ENCODE peak calls at places on chromosome 10, in seven cellular contexts. Q, V, E, L, P, G and U are unnamed samples.
A peak's percentile ranks its signal among the peaks of the same experiment; 100 is the strongest.

GRCh38 chr10:43069597-43069996 is 7.3 kb upstream of the RET start:
- DNase-seq in Q (no peak), V (no peak), E (no peak), L (no peak), P (no peak), G (no peak), U (no peak)

GRCh38 chr10:6300106-6300783 is 97.5 kb downstream of the PFKFB3 start:
- DNase-seq in Q (peak; percentile 39), V (no peak), E (no peak), L (no peak), P (peak; percentile 23), G (no peak), U (peak; percentile 67)

GRCh38 chr10:133445751-133446708 is 7.7 kb upstream of the SCART1 start:
- DNase-seq in Q (no peak), V (peak; percentile 40), E (no peak), L (no peak), P (no peak), G (no peak), U (no peak)

GRCh38 chr10:113822174-113822573 is 31.7 kb downstream of the DCLRE1A start:
- DNase-seq in Q (no peak), V (no peak), E (no peak), L (no peak), P (no peak), G (no peak), U (no peak)

GRCh38 chr10:3786295-3786981 is 1.4 kb upstream of the KLF6 start:
- DNase-seq in Q (peak; percentile 59), V (no peak), E (peak; percentile 68), L (no peak), P (peak; percentile 54), G (peak; percentile 49), U (peak; percentile 58)

GRCh38 chr10:103919648-103920025 is 1.7 kb upstream of the STN1 start:
- DNase-seq in Q (peak; percentile 56), V (no peak), E (no peak), L (no peak), P (no peak), G (no peak), U (no peak)

GRCh38 chr10:76918106-76918505 is 719.5 kb downstream of the KCNMA1 start:
- DNase-seq in Q (no peak), V (no peak), E (no peak), L (no peak), P (no peak), G (no peak), U (no peak)

GRCh38 chr10:7412482-7413251 is 1.8 kb upstream of the SFMBT2 start:
- DNase-seq in Q (peak; percentile 37), V (no peak), E (peak; percentile 71), L (no peak), P (peak; percentile 13), G (peak; percentile 68), U (no peak)

GRCh38 chr10:44627591-44628354 is 242.9 kb upstream of the CXCL12 start:
- DNase-seq in Q (peak; percentile 72), V (no peak), E (no peak), L (peak; percentile 78), P (no peak), G (no peak), U (peak; percentile 89)

GRCh38 chr10:26438534-26439269 is 561 bp downstream of the APBB1IP start:
- DNase-seq in Q (peak; percentile 80), V (no peak), E (peak; percentile 43), L (no peak), P (no peak), G (peak; percentile 30), U (no peak)

GRCh38 chr10:8596929-8597472 is 542.5 kb downstream of the GATA3 start:
- DNase-seq in Q (no peak), V (no peak), E (no peak), L (no peak), P (peak; percentile 36), G (no peak), U (peak; percentile 57)

GRCh38 chr10:131862548-131862947 is 38.3 kb upstream of the PPP2R2D start:
- DNase-seq in Q (no peak), V (no peak), E (no peak), L (no peak), P (no peak), G (no peak), U (no peak)

GRCh38 chr10:93277360-93277759 is 203.7 kb downstream of the CYP26A1 start:
- DNase-seq in Q (no peak), V (no peak), E (no peak), L (no peak), P (no peak), G (no peak), U (no peak)

GRCh38 chr10:22229756-22230330 is 12.0 kb upstream of the EBLN1 start:
- DNase-seq in Q (peak; percentile 29), V (no peak), E (no peak), L (no peak), P (no peak), G (no peak), U (no peak)

GRCh38 chr10:76133597-76134255 is 702.3 kb downstream of the LRMDA start:
- DNase-seq in Q (no peak), V (no peak), E (no peak), L (no peak), P (no peak), G (peak; percentile 16), U (no peak)

GRCh38 chr10:77972148-77972547 is 45.6 kb upstream of the DLG5 start:
- DNase-seq in Q (no peak), V (no peak), E (no peak), L (no peak), P (no peak), G (no peak), U (no peak)

GRCh38 chr10:75430000-75430763 is 1.2 kb upstream of the LRMDA start:
- DNase-seq in Q (no peak), V (no peak), E (peak; percentile 41), L (no peak), P (no peak), G (peak; percentile 26), U (peak; percentile 21)

GRCh38 chr10:67549390-67549789 is 146.6 kb downstream of the CTNNA3 start:
- DNase-seq in Q (peak; percentile 2), V (no peak), E (no peak), L (no peak), P (no peak), G (no peak), U (no peak)

GRCh38 chr10:4725917-4726606 is 99.9 kb upstream of the AKR1E2 start:
- DNase-seq in Q (peak; percentile 60), V (no peak), E (no peak), L (peak; percentile 85), P (peak; percentile 52), G (no peak), U (peak; percentile 83)

GRCh38 chr10:74167443-74167842 is 16.4 kb downstream of the ADK start:
- DNase-seq in Q (no peak), V (peak; percentile 52), E (no peak), L (no peak), P (no peak), G (no peak), U (no peak)

GRCh38 chr10:472241-472910 is 217.1 kb downstream of the DIP2C start:
- DNase-seq in Q (no peak), V (no peak), E (no peak), L (no peak), P (no peak), G (no peak), U (no peak)

GRCh38 chr10:12221323-12222298 is 25.6 kb downstream of the CDC123 start:
- DNase-seq in Q (no peak), V (no peak), E (no peak), L (no peak), P (peak; percentile 36), G (no peak), U (peak; percentile 50)

GRCh38 chr10:93075369-93076221 is 1.9 kb downstream of the CYP26A1 start:
- DNase-seq in Q (no peak), V (peak; percentile 32), E (no peak), L (no peak), P (no peak), G (no peak), U (no peak)

GRCh38 chr10:72084094-72084459 is 4.3 kb downstream of the SPOCK2 start:
- DNase-seq in Q (no peak), V (no peak), E (no peak), L (no peak), P (no peak), G (no peak), U (no peak)

GRCh38 chr10:122649903-122650302 is 49.7 kb downstream of the C10orf120 start:
- DNase-seq in Q (no peak), V (no peak), E (no peak), L (no peak), P (no peak), G (no peak), U (no peak)

GRCh38 chr10:122062831-122063674 is 74.1 kb downstream of the TACC2 start:
- DNase-seq in Q (peak; percentile 74), V (peak; percentile 90), E (peak; percentile 39), L (peak; percentile 80), P (peak; percentile 85), G (peak; percentile 51), U (peak; percentile 88)

GRCh38 chr10:114266521-114266920 is 27.5 kb downstream of the VWA2 start:
- DNase-seq in Q (no peak), V (no peak), E (no peak), L (no peak), P (peak; percentile 69), G (no peak), U (peak; percentile 87)

GRCh38 chr10:30980951-30981616 is 50.6 kb downstream of the ZNF438 start:
- DNase-seq in Q (no peak), V (peak; percentile 90), E (no peak), L (peak; percentile 50), P (no peak), G (no peak), U (peak; percentile 77)

GRCh38 chr10:84632866-84633265 is 304.5 kb downstream of the CCSER2 start:
- DNase-seq in Q (peak; percentile 95), V (no peak), E (no peak), L (no peak), P (no peak), G (no peak), U (no peak)